ENCODE peak calls at places on chromosomes 7 and 10, in six cellular contexts. One of them, this sample, is unnamed.

GRCh38 chr10:53904506-53905241 is 896.4 kb downstream of the PCDH15 start:
- DNase-seq in cardiac muscle cell: no peak
- DNase-seq in MM.1S: no peak
- DNase-seq in heart left ventricle: no peak
- DNase-seq in astrocyte of the spinal cord: no peak
- DNase-seq in fibroblast of pulmonary artery: no peak
- DNase-seq in this sample: no peak

GRCh38 chr7:117780832-117781231 is 92.4 kb downstream of the CTTNBP2 start:
- DNase-seq in fibroblast of pulmonary artery: peak
- DNase-seq in cardiac muscle cell: no peak
- DNase-seq in heart left ventricle: no peak
- DNase-seq in astrocyte of the spinal cord: peak
- DNase-seq in MM.1S: peak
- DNase-seq in this sample: no peak

GRCh38 chr10:114714281-114714741 is 56.2 kb upstream of the ABLIM1 start:
- DNase-seq in heart left ventricle: no peak
- DNase-seq in fibroblast of pulmonary artery: peak
- DNase-seq in cardiac muscle cell: peak
- DNase-seq in MM.1S: no peak
- DNase-seq in astrocyte of the spinal cord: peak
- DNase-seq in this sample: no peak

GRCh38 chr7:157612664-157613561 is 276.1 kb downstream of the DNAJB6 start:
- DNase-seq in astrocyte of the spinal cord: peak
- DNase-seq in heart left ventricle: peak
- DNase-seq in cardiac muscle cell: peak
- DNase-seq in fibroblast of pulmonary artery: no peak
- DNase-seq in MM.1S: no peak
- DNase-seq in this sample: peak

GRCh38 chr7:51679358-51679757 is 362.7 kb upstream of the COBL start:
- DNase-seq in astrocyte of the spinal cord: no peak
- DNase-seq in heart left ventricle: no peak
- DNase-seq in MM.1S: no peak
- DNase-seq in fibroblast of pulmonary artery: no peak
- DNase-seq in cardiac muscle cell: no peak
- DNase-seq in this sample: no peak

GRCh38 chr10:4018054-4018511 is 233.1 kb upstream of the KLF6 start:
- DNase-seq in heart left ventricle: no peak
- DNase-seq in cardiac muscle cell: no peak
- DNase-seq in astrocyte of the spinal cord: no peak
- DNase-seq in MM.1S: no peak
- DNase-seq in fibroblast of pulmonary artery: no peak
- DNase-seq in this sample: no peak

GRCh38 chr7:137916980-137917645 is 70.3 kb upstream of the DGKI start:
- DNase-seq in fibroblast of pulmonary artery: no peak
- DNase-seq in astrocyte of the spinal cord: no peak
- DNase-seq in MM.1S: no peak
- DNase-seq in heart left ventricle: no peak
- DNase-seq in cardiac muscle cell: no peak
- DNase-seq in this sample: no peak

GRCh38 chr10:84179059-84179710 is 5.6 kb downstream of the GPR15LG start:
- DNase-seq in astrocyte of the spinal cord: no peak
- DNase-seq in heart left ventricle: no peak
- DNase-seq in MM.1S: no peak
- DNase-seq in fibroblast of pulmonary artery: peak
- DNase-seq in cardiac muscle cell: peak
- DNase-seq in this sample: no peak

GRCh38 chr10:58023341-58024073 is 244.2 kb downstream of the IPMK start:
- DNase-seq in astrocyte of the spinal cord: peak
- DNase-seq in MM.1S: no peak
- DNase-seq in heart left ventricle: no peak
- DNase-seq in cardiac muscle cell: peak
- DNase-seq in fibroblast of pulmonary artery: peak
- DNase-seq in this sample: no peak

GRCh38 chr7:150800576-150801241 is at the start of gene TMEM176A:
- DNase-seq in fibroblast of pulmonary artery: no peak
- DNase-seq in heart left ventricle: no peak
- DNase-seq in cardiac muscle cell: no peak
- DNase-seq in MM.1S: no peak
- DNase-seq in astrocyte of the spinal cord: no peak
- DNase-seq in this sample: no peak

GRCh38 chr10:26837139-26837538 is 23.6 kb downstream of the ABI1 start:
- DNase-seq in heart left ventricle: no peak
- DNase-seq in MM.1S: no peak
- DNase-seq in cardiac muscle cell: no peak
- DNase-seq in fibroblast of pulmonary artery: no peak
- DNase-seq in astrocyte of the spinal cord: no peak
- DNase-seq in this sample: no peak

GRCh38 chr10:133170092-133170491 is 10.1 kb downstream of the KNDC1 start:
- DNase-seq in astrocyte of the spinal cord: no peak
- DNase-seq in MM.1S: no peak
- DNase-seq in cardiac muscle cell: no peak
- DNase-seq in fibroblast of pulmonary artery: no peak
- DNase-seq in heart left ventricle: no peak
- DNase-seq in this sample: no peak

GRCh38 chr10:70970830-70971229 is 82.5 kb upstream of the PCBD1 start:
- DNase-seq in MM.1S: no peak
- DNase-seq in fibroblast of pulmonary artery: peak
- DNase-seq in cardiac muscle cell: peak
- DNase-seq in heart left ventricle: no peak
- DNase-seq in astrocyte of the spinal cord: no peak
- DNase-seq in this sample: peak

GRCh38 chr10:16891375-16892313 is 74.4 kb upstream of the RSU1 start:
- DNase-seq in MM.1S: no peak
- DNase-seq in astrocyte of the spinal cord: peak
- DNase-seq in heart left ventricle: peak
- DNase-seq in fibroblast of pulmonary artery: peak
- DNase-seq in cardiac muscle cell: peak
- DNase-seq in this sample: peak

GRCh38 chr10:28241766-28242399 is 61.0 kb downstream of the MPP7 start:
- DNase-seq in cardiac muscle cell: peak
- DNase-seq in astrocyte of the spinal cord: peak
- DNase-seq in heart left ventricle: no peak
- DNase-seq in MM.1S: peak
- DNase-seq in fibroblast of pulmonary artery: peak
- DNase-seq in this sample: peak

GRCh38 chr7:131161103-131161502 is 166.6 kb upstream of the MKLN1 start:
- DNase-seq in heart left ventricle: no peak
- DNase-seq in MM.1S: no peak
- DNase-seq in cardiac muscle cell: no peak
- DNase-seq in astrocyte of the spinal cord: peak
- DNase-seq in fibroblast of pulmonary artery: no peak
- DNase-seq in this sample: no peak

GRCh38 chr7:8423057-8423456 is 10.4 kb upstream of the NXPH1 start:
- DNase-seq in fibroblast of pulmonary artery: no peak
- DNase-seq in astrocyte of the spinal cord: no peak
- DNase-seq in cardiac muscle cell: no peak
- DNase-seq in MM.1S: no peak
- DNase-seq in heart left ventricle: no peak
- DNase-seq in this sample: no peak

GRCh38 chr7:66845382-66846095 is 75.5 kb upstream of the TMEM248 start:
- DNase-seq in heart left ventricle: peak
- DNase-seq in MM.1S: no peak
- DNase-seq in cardiac muscle cell: peak
- DNase-seq in fibroblast of pulmonary artery: peak
- DNase-seq in astrocyte of the spinal cord: no peak
- DNase-seq in this sample: no peak

GRCh38 chr10:930415-931325 is 835 bp downstream of the LARP4B start:
- DNase-seq in heart left ventricle: peak
- DNase-seq in astrocyte of the spinal cord: peak
- DNase-seq in fibroblast of pulmonary artery: peak
- DNase-seq in cardiac muscle cell: peak
- DNase-seq in MM.1S: peak
- DNase-seq in this sample: peak

GRCh38 chr7:50588937-50589336 is 23.7 kb upstream of the DDC start:
- DNase-seq in fibroblast of pulmonary artery: no peak
- DNase-seq in astrocyte of the spinal cord: no peak
- DNase-seq in MM.1S: no peak
- DNase-seq in cardiac muscle cell: no peak
- DNase-seq in heart left ventricle: no peak
- DNase-seq in this sample: no peak

GRCh38 chr10:75229961-75230360 is 5.8 kb downstream of the COMTD1 start:
- DNase-seq in MM.1S: no peak
- DNase-seq in astrocyte of the spinal cord: peak
- DNase-seq in heart left ventricle: no peak
- DNase-seq in cardiac muscle cell: peak
- DNase-seq in fibroblast of pulmonary artery: peak
- DNase-seq in this sample: no peak

GRCh38 chr10:88901610-88902327 is 21.7 kb downstream of the STAMBPL1 start:
- DNase-seq in cardiac muscle cell: no peak
- DNase-seq in astrocyte of the spinal cord: peak
- DNase-seq in fibroblast of pulmonary artery: no peak
- DNase-seq in heart left ventricle: no peak
- DNase-seq in MM.1S: no peak
- DNase-seq in this sample: no peak

GRCh38 chr7:45601094-45601493 is 26.9 kb downstream of the ADCY1 start:
- DNase-seq in astrocyte of the spinal cord: no peak
- DNase-seq in fibroblast of pulmonary artery: no peak
- DNase-seq in MM.1S: no peak
- DNase-seq in heart left ventricle: no peak
- DNase-seq in cardiac muscle cell: no peak
- DNase-seq in this sample: no peak

GRCh38 chr7:139111885-139112284 is 2.4 kb upstream of the ZC3HAV1 start:
- DNase-seq in cardiac muscle cell: no peak
- DNase-seq in astrocyte of the spinal cord: no peak
- DNase-seq in MM.1S: no peak
- DNase-seq in heart left ventricle: no peak
- DNase-seq in fibroblast of pulmonary artery: no peak
- DNase-seq in this sample: no peak

DNA sequence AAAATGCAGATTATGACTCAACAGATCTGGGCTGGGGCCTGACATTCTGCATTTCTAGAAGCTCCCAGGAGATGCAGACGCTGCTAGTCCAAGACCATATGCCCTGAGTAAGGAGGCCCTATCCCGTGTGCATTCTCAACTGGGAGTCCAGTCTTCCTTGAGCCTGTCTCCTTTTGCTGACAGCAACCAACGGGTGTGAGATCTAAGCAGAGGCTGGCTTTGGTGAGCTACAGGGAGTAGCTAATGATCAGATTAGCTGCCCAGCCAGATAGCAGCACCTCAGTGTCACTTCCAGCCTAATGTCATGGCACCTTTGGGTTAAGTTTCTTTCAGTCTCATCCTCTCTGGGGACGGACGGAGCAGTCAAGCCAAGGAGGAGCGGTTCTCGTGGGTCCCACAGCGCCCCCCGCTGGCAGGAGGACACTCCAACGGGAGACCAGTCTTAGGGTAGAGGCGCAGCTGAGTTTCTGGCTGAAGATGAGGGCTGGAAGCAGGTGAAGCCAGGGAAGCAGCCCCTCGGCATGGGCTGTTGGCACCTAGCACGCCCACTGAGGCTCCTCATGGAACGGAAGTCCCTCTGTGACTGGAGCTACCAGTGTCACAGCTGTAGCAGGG is 154.0 kb downstream of the CCDC3 start:
- DNase-seq in cardiac muscle cell: no peak
- DNase-seq in astrocyte of the spinal cord: no peak
- DNase-seq in MM.1S: no peak
- DNase-seq in heart left ventricle: no peak
- DNase-seq in fibroblast of pulmonary artery: no peak
- DNase-seq in this sample: peak
- TF ChIP-seq CTCF in cardiac muscle cell: peak
- TF ChIP-seq CTCF in astrocyte of the spinal cord: peak
- TF ChIP-seq CTCF in MM.1S: peak
- TF ChIP-seq CTCF in heart left ventricle: no peak
- TF ChIP-seq CTCF in fibroblast of pulmonary artery: no peak
- TF ChIP-seq CTCF in this sample: peak

DNA sequence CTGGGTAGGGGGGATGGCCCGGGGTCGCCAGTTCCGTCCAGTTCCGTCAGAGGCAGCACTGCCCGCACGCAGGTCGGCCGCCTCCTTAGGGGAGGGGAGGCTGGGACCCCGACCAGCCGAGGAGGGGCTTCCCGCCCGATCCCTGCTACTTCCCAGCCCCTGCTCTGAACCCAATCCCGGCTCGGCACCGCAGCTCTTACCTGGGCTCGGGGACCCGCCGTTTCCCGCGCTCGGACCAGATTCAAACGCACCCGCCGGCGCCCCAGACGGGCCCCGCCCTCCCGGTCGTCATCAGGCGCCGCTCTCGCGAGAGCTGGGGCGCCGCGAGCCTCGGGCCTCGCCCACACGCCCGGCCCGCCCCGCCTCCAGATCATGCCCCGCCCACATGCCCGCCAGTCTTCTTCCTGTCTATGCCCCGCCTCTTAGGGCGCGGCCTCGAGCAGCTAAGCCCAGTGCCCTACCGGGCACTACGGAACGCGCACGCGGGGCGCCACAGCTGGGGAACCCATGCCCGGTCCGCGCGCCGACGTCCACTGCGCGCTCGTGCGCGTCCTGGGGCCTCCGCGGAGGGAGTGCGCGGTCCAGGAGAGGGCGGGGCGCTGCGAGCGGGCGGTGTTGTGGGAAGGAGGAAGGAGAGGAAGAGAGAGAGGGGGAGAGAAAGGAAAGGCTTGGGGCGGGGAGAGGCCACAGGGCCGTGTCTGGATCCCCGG is at the start of gene NCAPG2:
- DNase-seq in MM.1S: peak
- DNase-seq in heart left ventricle: peak
- DNase-seq in fibroblast of pulmonary artery: peak
- DNase-seq in cardiac muscle cell: peak
- DNase-seq in astrocyte of the spinal cord: peak
- DNase-seq in this sample: peak
- TF ChIP-seq CTCF in MM.1S: peak
- TF ChIP-seq CTCF in heart left ventricle: peak
- TF ChIP-seq CTCF in fibroblast of pulmonary artery: no peak
- TF ChIP-seq CTCF in cardiac muscle cell: no peak
- TF ChIP-seq CTCF in astrocyte of the spinal cord: no peak
- TF ChIP-seq CTCF in this sample: peak

GRCh38 chr10:117929321-117930067 is 117.2 kb downstream of the RAB11FIP2 start:
- DNase-seq in cardiac muscle cell: no peak
- DNase-seq in fibroblast of pulmonary artery: no peak
- DNase-seq in heart left ventricle: no peak
- DNase-seq in MM.1S: no peak
- DNase-seq in astrocyte of the spinal cord: no peak
- DNase-seq in this sample: peak
- TF ChIP-seq CTCF in cardiac muscle cell: no peak
- TF ChIP-seq CTCF in fibroblast of pulmonary artery: no peak
- TF ChIP-seq CTCF in heart left ventricle: no peak
- TF ChIP-seq CTCF in MM.1S: no peak
- TF ChIP-seq CTCF in astrocyte of the spinal cord: no peak
- TF ChIP-seq CTCF in this sample: no peak

GRCh38 chr7:119482671-119483070 is 790.3 kb upstream of the KCND2 start:
- DNase-seq in cardiac muscle cell: no peak
- DNase-seq in astrocyte of the spinal cord: no peak
- DNase-seq in fibroblast of pulmonary artery: no peak
- DNase-seq in heart left ventricle: no peak
- DNase-seq in MM.1S: no peak
- DNase-seq in this sample: peak

GRCh38 chr7:119483364-119483763 is 789.6 kb upstream of the KCND2 start:
- DNase-seq in astrocyte of the spinal cord: no peak
- DNase-seq in MM.1S: no peak
- DNase-seq in fibroblast of pulmonary artery: no peak
- DNase-seq in cardiac muscle cell: no peak
- DNase-seq in heart left ventricle: no peak
- DNase-seq in this sample: no peak

DNA sequence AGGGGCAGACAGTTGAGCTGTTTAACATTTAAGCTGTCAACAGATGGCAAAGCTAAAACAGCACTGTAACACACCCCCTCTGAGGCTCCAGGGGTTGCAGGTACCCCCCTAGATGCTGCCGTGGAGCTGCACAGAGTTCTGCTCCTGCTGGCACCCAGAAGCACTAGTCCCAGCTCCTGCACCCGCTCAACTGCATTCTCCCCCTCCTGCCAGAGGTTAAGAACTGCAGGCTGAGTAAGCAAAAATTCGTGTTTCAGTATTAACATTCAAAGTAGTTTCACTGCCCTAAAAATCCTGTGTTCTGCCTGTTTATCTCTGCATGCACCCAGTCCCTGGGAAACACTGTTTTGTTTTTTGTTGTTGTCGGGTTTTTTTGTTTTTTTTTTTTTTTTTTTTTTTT is 790.8 kb upstream of the KCND2 start:
- DNase-seq in heart left ventricle: no peak
- DNase-seq in cardiac muscle cell: peak
- DNase-seq in MM.1S: peak
- DNase-seq in fibroblast of pulmonary artery: peak
- DNase-seq in astrocyte of the spinal cord: peak
- DNase-seq in this sample: peak
- TF ChIP-seq CTCF in heart left ventricle: no peak
- TF ChIP-seq CTCF in cardiac muscle cell: peak
- TF ChIP-seq CTCF in MM.1S: peak
- TF ChIP-seq CTCF in fibroblast of pulmonary artery: peak
- TF ChIP-seq CTCF in astrocyte of the spinal cord: peak
- TF ChIP-seq CTCF in this sample: peak

This sample was measured in neural progenitor cell.